ENCODE peak calls at places on chromosomes 3 and 15, in five cellular contexts. O is BE2C, N is uterus, J is IMR-90, S is GM23248. C is an unnamed sample.
A peak's percentile ranks its signal among the peaks of the same experiment; 100 is the strongest.

GRCh38 chr3:25043757-25044156 is 384.3 kb upstream of the RARB start:
- DNase-seq in S (no peak), N (no peak), O (no peak), J (no peak), C (no peak)

GRCh38 chr3:150081084-150081483 is 110.4 kb upstream of the PFN2 start:
- DNase-seq in N (no peak), J (peak; percentile 88), S (peak; percentile 80), O (no peak), C (no peak)

GRCh38 chr3:171086914-171087313 is 60.4 kb upstream of the SLC2A2 start:
- DNase-seq in N (no peak), O (no peak), J (no peak), S (no peak), C (no peak)

GRCh38 chr3:108036984-108037741 is 53.7 kb downstream of the CD47 start:
- DNase-seq in S (peak; percentile 76), N (no peak), O (no peak), J (peak; percentile 71), C (no peak)

GRCh38 chr15:56886450-56886856 is 32.0 kb upstream of the TCF12 start:
- DNase-seq in O (no peak), J (peak; percentile 17), N (no peak), S (peak; percentile 46), C (no peak)

GRCh38 chr3:67453628-67454027 is 200.8 kb downstream of the SUCLG2 start:
- DNase-seq in S (no peak), N (no peak), J (no peak), O (no peak), C (no peak)

GRCh38 chr3:179029096-179029495 is 42.5 kb downstream of the ZMAT3 start:
- DNase-seq in N (no peak), S (no peak), O (no peak), J (no peak), C (no peak)

GRCh38 chr15:66043264-66043663 is 174.0 kb downstream of the RAB11A start:
- DNase-seq in J (no peak), O (no peak), S (no peak), N (no peak), C (no peak)

GRCh38 chr3:138898301-138898700 is 48.6 kb downstream of the FOXL2 start:
- DNase-seq in S (peak; percentile 63), N (no peak), J (peak; percentile 57), O (no peak), C (no peak)

GRCh38 chr3:130699765-130700164 is 46.9 kb downstream of the PIK3R4 start:
- DNase-seq in J (peak; percentile 9), S (peak; percentile 63), O (peak; percentile 17), N (no peak), C (no peak)

GRCh38 chr15:58951388-58952060 is 18.0 kb upstream of the SLTM start:
- DNase-seq in N (no peak), J (peak; percentile 84), S (peak; percentile 92), O (no peak), C (no peak)

GRCh38 chr3:140736863-140737460 is 59.1 kb downstream of the TRIM42 start:
- DNase-seq in O (peak; percentile 54), J (no peak), N (peak; percentile 31), S (peak; percentile 66), C (peak; percentile 51)

GRCh38 chr15:71052356-71052755 is 62.9 kb upstream of the THSD4 start:
- DNase-seq in O (no peak), J (peak; percentile 90), N (no peak), S (peak; percentile 76), C (no peak)

GRCh38 chr3:196695849-196696226 is 16.2 kb downstream of the CEP19 start:
- DNase-seq in O (no peak), J (no peak), N (no peak), S (no peak), C (no peak)

GRCh38 chr3:107524214-107525100 is 1.7 kb downstream of the BBX start:
- DNase-seq in J (peak; percentile 51), S (peak; percentile 76), O (peak; percentile 70), N (peak; percentile 58), C (peak; percentile 83)

GRCh38 chr3:4904801-4905695 is 74.2 kb upstream of the BHLHE40 start:
- DNase-seq in J (peak; percentile 24), N (peak; percentile 39), O (no peak), S (peak; percentile 74), C (no peak)

GRCh38 chr3:170692720-170693119 is 106.8 kb upstream of the SLC7A14 start:
- DNase-seq in J (peak; percentile 70), O (no peak), N (no peak), S (peak; percentile 33), C (no peak)

GRCh38 chr15:71469393-71469792 is 341.0 kb upstream of the NR2E3 start:
- DNase-seq in O (peak; percentile 21), J (peak; percentile 12), S (peak; percentile 56), N (no peak), C (no peak)

GRCh38 chr15:25134546-25134945 is 179.8 kb downstream of the SNRPN start:
- DNase-seq in O (no peak), S (peak; percentile 11), N (no peak), J (peak; percentile 14), C (no peak)

GRCh38 chr3:62874398-62875102 is 666 bp downstream of the CADPS start:
- DNase-seq in J (no peak), O (peak; percentile 70), N (no peak), S (peak; percentile 39), C (no peak)

GRCh38 chr15:21270474-21270873 is 169.8 kb downstream of the POTEB3 start:
- DNase-seq in S (no peak), J (no peak), O (no peak), N (no peak), C (no peak)

GRCh38 chr15:80118956-80119355 is 33.8 kb upstream of the FAH start:
- DNase-seq in J (no peak), S (no peak), O (no peak), N (no peak), C (no peak)

GRCh38 chr15:57134877-57135276 is 216.4 kb downstream of the TCF12 start:
- DNase-seq in O (no peak), S (no peak), N (no peak), J (no peak), C (no peak)

GRCh38 chr15:31457631-31458526 is 131.2 kb downstream of the KLF13 start:
- DNase-seq in O (no peak), J (peak; percentile 44), S (peak; percentile 95), N (peak; percentile 7), C (peak; percentile 76)

GRCh38 chr3:21158801-21159564 is 592.0 kb downstream of the ZNF385D start:
- DNase-seq in O (no peak), S (peak; percentile 69), N (no peak), J (peak; percentile 3), C (no peak)

GRCh38 chr3:80244390-80244789 is 476.6 kb upstream of the ROBO1 start:
- DNase-seq in N (no peak), O (no peak), J (peak; percentile 38), S (peak; percentile 3), C (no peak)

GRCh38 chr15:88651971-88652370 is 13.2 kb downstream of the ISG20 start:
- DNase-seq in N (peak; percentile 19), J (no peak), S (no peak), O (no peak), C (no peak)

DNA sequence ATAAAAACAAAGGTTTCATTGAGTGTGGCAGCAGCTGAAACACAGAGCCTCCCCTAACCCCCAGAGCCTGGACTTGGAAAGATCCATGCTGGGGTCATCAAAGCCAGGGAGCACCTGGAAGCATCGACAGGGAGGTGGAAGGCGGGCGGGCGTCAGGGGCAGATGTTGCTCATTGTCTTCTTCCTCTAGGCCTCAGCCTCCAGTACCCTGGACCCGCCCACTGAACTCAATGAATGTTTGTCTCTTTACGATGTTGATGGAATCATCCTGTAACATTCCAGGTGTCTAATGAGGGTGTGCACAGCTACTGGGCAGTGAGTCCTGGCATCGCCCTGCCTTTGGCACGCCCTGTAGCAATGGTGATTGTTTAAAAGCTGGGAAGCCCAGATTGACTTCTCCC is 9.8 kb downstream of the GP5 start:
- DNase-seq in O (no peak), S (no peak), N (no peak), J (no peak), C (no peak)
- H3K27me3 ChIP-seq in O (no peaks in the 10 kb centered on the region), S (peaks cover 10% of the 10 kb centered on the region), N (no peaks in the 10 kb centered on the region), J (peaks cover 30% of the 10 kb centered on the region), C (no peaks in the 10 kb centered on the region)

GRCh38 chr15:96177279-96177678 is 153.2 kb upstream of the NR2F2 start:
- DNase-seq in S (peak; percentile 3), N (no peak), O (no peak), J (no peak), C (no peak)
- H3K4me1 ChIP-seq in S (peaks cover 12% of the 10 kb centered on the region), N (no peaks in the 10 kb centered on the region), O (no peaks in the 10 kb centered on the region), J (peaks cover 4% of the 10 kb centered on the region), C (no peaks in the 10 kb centered on the region)

GRCh38 chr15:52790941-52791751 is 1.0 kb upstream of the ONECUT1 start:
- DNase-seq in N (no peak), J (peak; percentile 7), S (no peak), O (no peak), C (no peak)

GRCh38 chr15:52789008-52789600 is 1.0 kb downstream of the ONECUT1 start:
- DNase-seq in N (no peak), S (no peak), J (no peak), O (no peak), C (no peak)

GRCh38 chr15:52789601-52790165 is 453 bp downstream of the ONECUT1 start:
- DNase-seq in J (peak; percentile 10), N (no peak), O (no peak), S (peak; percentile 35), C (peak; percentile 75)

GRCh38 chr15:52790166-52790708 is at the start of gene ONECUT1:
- DNase-seq in O (peak; percentile 81), J (peak; percentile 2), S (peak; percentile 65), N (no peak), C (peak; percentile 86)

DNA sequence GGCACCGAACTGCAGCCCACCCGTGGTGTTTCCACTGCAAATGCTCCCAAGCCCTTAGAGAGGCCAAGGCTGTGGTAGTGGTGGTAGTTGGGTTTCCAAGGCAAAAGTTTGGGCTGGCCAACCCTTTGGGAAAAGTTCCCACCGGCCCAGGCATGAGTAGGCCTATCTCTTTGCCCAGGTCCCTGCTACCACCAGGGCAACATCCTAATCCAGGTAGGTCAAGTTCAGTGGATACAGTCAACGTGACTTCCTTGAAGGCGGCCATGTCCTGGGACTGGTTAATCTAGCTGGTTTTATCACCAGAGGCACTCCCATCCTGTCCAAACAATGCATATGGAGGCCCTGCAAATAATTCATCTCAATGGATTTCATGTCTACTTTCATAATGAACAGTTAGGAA is 1.6 kb upstream of the ONECUT1 start:
- DNase-seq in O (no peak), S (no peak), N (no peak), J (no peak), C (no peak)
- H3K27me3 ChIP-seq in O (peaks cover 98% of the 10 kb centered on the region), S (peaks cover 77% of the 10 kb centered on the region), N (no peaks in the 10 kb centered on the region), J (peaks cover 93% of the 10 kb centered on the region), C (no peaks in the 10 kb centered on the region)

DNA sequence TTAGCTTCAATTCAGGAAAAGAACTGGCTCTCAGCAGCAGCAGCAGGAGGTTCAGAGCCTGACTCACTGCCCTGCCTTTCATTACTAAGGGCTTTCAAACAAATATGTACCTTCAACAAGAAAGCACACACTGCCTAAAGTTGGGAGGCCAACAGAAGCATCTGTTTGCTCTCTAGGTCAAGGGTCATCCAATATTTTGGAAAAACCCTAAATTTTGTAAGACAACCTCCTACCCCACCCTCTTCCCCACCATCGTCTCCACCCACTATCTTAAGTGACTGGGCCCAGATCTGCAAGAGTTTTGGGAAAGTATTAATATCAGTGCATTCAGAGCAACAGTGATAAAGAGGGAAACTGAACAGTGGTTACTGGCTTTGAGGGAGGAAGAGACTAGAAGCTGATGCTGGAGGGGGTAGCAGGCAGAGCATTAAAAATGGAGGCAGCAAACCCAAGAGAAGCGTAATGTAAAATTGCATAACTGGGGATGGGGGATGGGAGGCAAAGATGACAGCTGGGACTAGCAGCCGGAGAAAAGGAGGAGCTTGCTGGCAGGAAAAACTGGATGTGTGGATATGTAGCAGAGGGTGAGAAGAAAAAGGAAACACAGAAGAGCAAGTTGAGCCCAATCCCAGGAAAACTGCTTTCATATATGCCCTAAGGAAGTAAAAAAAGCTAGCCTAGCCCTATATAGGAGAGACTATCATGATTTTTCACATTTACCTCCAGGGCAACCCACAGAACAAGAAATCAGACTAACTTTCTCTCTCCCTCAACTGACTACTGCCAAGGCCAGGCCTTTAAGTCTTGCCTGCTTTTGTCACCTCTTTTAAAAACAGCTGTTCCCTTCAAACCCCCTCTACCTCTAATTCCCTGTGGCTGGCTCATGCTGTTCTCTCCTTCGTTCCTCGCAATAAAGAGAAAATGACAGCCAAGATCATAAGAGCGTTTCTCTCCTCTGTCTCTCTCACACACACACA is 31.5 kb downstream of the NPTN start:
- DNase-seq in J (peak; percentile 61), O (peak; percentile 21), S (peak; percentile 70), N (peak; percentile 59), C (no peak)
- H3K4me1 ChIP-seq in J (peaks cover 33% of the 10 kb centered on the region), O (peaks cover 18% of the 10 kb centered on the region), S (peaks cover 55% of the 10 kb centered on the region), N (peaks cover 29% of the 10 kb centered on the region), C (peaks cover 22% of the 10 kb centered on the region)